ENCODE peak calls at places on chromosome 7, in seven cellular contexts. W is IMR-90, M is mammary epithelial cell, F is SK-N-SH, H is OCI-LY7, X is PC-3, E is fibroblast of lung. J is an unnamed sample.

GRCh38 chr7:80563561-80564327 is 51.9 kb upstream of the GNAT3 start:
- DNase-seq in W (no peak), M (peak), F (no peak), H (no peak), X (peak), E (no peak), J (no peak)

GRCh38 chr7:30844916-30845315 is 66.7 kb upstream of the AQP1 start:
- DNase-seq in W (no peak), M (no peak), F (no peak), H (no peak), X (no peak), E (no peak), J (no peak)

GRCh38 chr7:38318803-38319416 is 45.5 kb upstream of the TARP start:
- DNase-seq in W (peak), M (peak), F (peak), H (peak), X (peak), E (peak), J (peak)

GRCh38 chr7:12256025-12256570 is 45.0 kb downstream of the TMEM106B start:
- DNase-seq in W (peak), M (peak), F (no peak), H (no peak), X (peak), E (peak), J (peak)

GRCh38 chr7:46253500-46253899 is 332.4 kb upstream of the IGFBP3 start:
- DNase-seq in W (no peak), M (peak), F (no peak), H (no peak), X (peak), E (peak), J (no peak)

GRCh38 chr7:132430466-132430862 is 145.8 kb downstream of the PLXNA4 start:
- DNase-seq in W (no peak), M (no peak), F (no peak), H (no peak), X (no peak), E (peak), J (no peak)

GRCh38 chr7:41391818-41392217 is 311.1 kb downstream of the INHBA start:
- DNase-seq in W (no peak), M (no peak), F (no peak), H (no peak), X (no peak), E (no peak), J (no peak)

GRCh38 chr7:127252736-127253288 is at the start of gene GRM8:
- DNase-seq in W (peak), M (peak), F (peak), H (no peak), X (peak), E (peak), J (peak)

GRCh38 chr7:101952355-101953247 is 135.2 kb downstream of the CUX1 start:
- DNase-seq in W (peak), M (peak), F (no peak), H (no peak), X (peak), E (peak), J (peak)

GRCh38 chr7:29208410-29209250 is 14.1 kb downstream of the CHN2 start:
- DNase-seq in W (no peak), M (no peak), F (no peak), H (no peak), X (no peak), E (no peak), J (no peak)

GRCh38 chr7:29209745-29210144 is 15.2 kb downstream of the CHN2 start:
- DNase-seq in W (no peak), M (no peak), F (no peak), H (no peak), X (no peak), E (no peak), J (no peak)

GRCh38 chr7:29204491-29205281 is 10.1 kb downstream of the CHN2 start:
- DNase-seq in W (no peak), M (no peak), F (no peak), H (no peak), X (no peak), E (no peak), J (no peak)

GRCh38 chr7:29207023-29207422 is 12.4 kb downstream of the CHN2 start:
- DNase-seq in W (no peak), M (no peak), F (no peak), H (no peak), X (peak), E (no peak), J (no peak)

DNA sequence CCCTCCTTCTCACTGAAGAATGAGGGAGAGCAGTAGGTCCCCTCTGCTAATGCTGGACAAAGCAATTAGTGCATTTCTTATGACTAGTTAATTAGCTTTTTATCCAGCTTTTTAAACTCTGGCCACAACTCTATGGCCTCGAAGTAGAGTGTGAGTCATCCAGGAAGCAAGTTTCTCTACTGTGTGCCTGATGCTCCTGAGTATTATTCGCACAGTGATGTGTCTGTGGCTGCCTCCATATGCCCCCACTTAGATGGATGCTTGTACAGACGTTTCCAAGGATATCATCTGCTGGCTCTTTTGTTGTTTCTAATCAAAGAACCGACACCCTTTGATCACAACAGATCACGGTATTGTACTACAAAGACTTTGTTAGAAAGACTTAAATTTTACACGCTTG is 12.9 kb downstream of the CHN2 start:
- DNase-seq in W (no peak), M (no peak), F (no peak), H (no peak), X (peak), E (peak), J (peak)
- H3K4me2 ChIP-seq in W (no peak), M (no peak), F (no peak), H (no peak), X (peak), E (no peak), J (no peak)

DNA sequence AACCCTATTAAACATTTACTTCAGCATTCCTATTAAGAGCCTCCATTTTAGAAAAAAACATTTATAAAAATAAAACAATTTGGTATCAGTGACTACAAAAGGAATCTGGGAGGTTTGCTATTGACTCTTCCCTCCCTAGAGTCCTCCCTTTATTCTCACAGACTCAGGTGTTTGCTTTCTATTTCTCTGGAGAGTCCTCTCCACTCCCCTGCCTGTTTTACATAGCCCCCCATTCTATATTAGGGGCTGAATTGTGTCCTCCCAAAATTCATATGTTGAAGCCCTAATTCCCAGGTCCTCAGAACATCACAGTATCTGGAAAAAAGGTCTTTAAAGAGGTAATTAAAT is 69.8 kb downstream of the COA1 start:
- DNase-seq in W (no peak), M (no peak), F (no peak), H (no peak), X (no peak), E (no peak), J (no peak)
- H3K27ac ChIP-seq in W (no peak), M (peak), F (peak), H (no peak), X (peak), E (peak), J (peak)

DNA sequence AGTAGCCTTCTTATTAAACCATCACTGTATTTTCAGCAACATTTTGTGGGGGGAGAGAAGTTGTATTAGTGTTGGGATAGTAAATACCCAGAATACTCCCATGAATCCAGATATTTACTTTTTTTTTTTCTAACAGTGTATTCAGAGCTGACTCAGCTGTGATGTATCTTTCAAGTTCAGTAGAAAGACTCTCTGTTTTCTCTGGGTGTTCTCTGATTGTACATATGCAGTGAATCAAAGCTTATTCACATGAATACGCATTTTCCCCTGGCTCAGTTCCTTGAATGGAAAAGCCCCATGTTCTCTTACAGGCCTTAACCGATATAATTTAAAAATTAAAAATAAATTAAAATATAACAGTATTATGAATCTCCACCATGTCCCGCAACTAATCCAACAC is 1.3 kb downstream of the TFPI2 start:
- DNase-seq in W (peak), M (peak), F (no peak), H (no peak), X (peak), E (peak), J (peak)
- H3K4me2 ChIP-seq in W (peak), M (peak), F (peak), H (no peak), X (peak), E (no peak), J (peak)

GRCh38 chr7:108280136-108280535 is 150.0 kb upstream of the LAMB4 start:
- DNase-seq in W (no peak), M (no peak), F (no peak), H (no peak), X (no peak), E (no peak), J (no peak)

GRCh38 chr7:108285018-108285368 is 154.8 kb upstream of the LAMB4 start:
- DNase-seq in W (no peak), M (peak), F (no peak), H (no peak), X (no peak), E (no peak), J (no peak)

GRCh38 chr7:108283252-108283651 is 153.1 kb upstream of the LAMB4 start:
- DNase-seq in W (no peak), M (no peak), F (no peak), H (no peak), X (no peak), E (no peak), J (no peak)

GRCh38 chr7:108284349-108285017 is 154.3 kb upstream of the LAMB4 start:
- DNase-seq in W (no peak), M (no peak), F (no peak), H (no peak), X (no peak), E (no peak), J (no peak)

GRCh38 chr7:108282427-108282996 is 152.4 kb upstream of the LAMB4 start:
- DNase-seq in W (no peak), M (no peak), F (no peak), H (no peak), X (no peak), E (peak), J (no peak)
- H3K27ac ChIP-seq in W (no peak), M (no peak), F (peak), H (no peak), X (no peak), E (no peak), J (no peak)

GRCh38 chr7:129053938-129054437 is 923 bp downstream of the TNPO3 start:
- DNase-seq in W (peak), M (no peak), F (no peak), H (no peak), X (no peak), E (peak), J (peak)

GRCh38 chr7:129054438-129055293 is at the start of gene TNPO3:
- DNase-seq in W (peak), M (peak), F (peak), H (peak), X (peak), E (peak), J (peak)

GRCh38 chr7:129055294-129055816 is 444 bp upstream of the TNPO3 start:
- DNase-seq in W (no peak), M (no peak), F (no peak), H (no peak), X (no peak), E (no peak), J (no peak)

GRCh38 chr7:129052441-129052840 is 2.5 kb downstream of the TNPO3 start:
- DNase-seq in W (no peak), M (no peak), F (no peak), H (no peak), X (no peak), E (no peak), J (no peak)

GRCh38 chr7:129055861-129056464 is 1.1 kb upstream of the TNPO3 start:
- DNase-seq in W (no peak), M (no peak), F (no peak), H (no peak), X (no peak), E (no peak), J (no peak)
- H3K4me2 ChIP-seq in W (no peak), M (peak), F (peak), H (peak), X (peak), E (peak), J (peak)

DNA sequence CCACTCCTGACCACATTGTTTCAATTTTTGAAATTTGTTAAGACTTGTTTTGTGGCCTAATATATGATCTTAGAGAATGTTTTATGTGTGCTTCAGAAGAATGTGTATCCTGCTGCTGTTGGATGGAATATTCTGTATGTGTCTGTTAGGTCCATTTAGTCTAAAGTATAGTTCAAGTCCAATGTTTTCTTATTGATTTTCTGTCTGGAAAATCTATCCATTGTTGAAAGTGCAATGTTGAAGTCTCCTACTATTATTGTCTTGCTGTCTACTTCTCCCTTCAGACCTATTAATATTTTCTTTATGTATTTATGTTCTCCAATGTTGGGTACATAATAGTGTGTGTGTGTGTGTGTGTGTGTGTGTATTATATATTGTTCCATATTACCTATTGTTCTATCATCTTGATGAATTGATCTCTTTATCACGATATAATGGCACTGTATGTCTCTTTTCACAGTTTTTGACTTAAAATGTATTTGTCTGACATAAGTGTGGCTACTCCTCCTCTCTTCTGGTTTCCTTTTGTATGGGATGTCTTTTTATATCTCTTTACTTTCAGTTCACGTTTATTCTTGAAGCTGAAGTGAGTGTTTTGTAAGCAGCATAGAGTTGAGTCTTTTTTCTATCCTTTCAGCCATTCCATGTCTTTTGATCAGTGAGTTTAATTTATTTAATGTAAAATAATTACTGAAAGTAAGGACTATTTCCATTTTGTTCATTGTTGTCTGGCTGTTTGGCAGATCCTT is 61.3 kb downstream of the AKR1D1 start:
- DNase-seq in W (no peak), M (peak), F (no peak), H (no peak), X (no peak), E (no peak), J (no peak)
- H3K27ac ChIP-seq in W (no peak), M (no peak), F (no peak), H (no peak), X (no peak), E (no peak), J (no peak)

DNA sequence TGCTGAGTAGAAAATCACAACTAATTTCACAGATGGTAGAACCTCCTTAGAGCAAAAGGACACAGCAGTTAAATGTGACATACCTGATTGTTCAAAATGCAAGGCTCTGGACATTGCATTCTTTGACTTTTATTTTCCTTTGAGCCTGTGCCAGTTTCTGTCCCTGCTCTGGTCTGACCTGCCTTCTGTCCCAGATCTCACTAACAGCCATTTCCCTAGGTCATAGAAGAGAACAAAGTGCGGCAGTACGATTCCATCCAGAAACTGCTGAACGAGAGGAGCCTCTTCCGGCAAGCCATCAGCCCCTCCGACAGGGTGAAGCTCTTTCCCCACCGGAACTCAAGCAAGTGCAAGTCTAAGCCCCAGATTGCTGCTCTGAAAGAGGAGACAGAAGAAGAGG is 186.9 kb downstream of the CFTR start:
- DNase-seq in W (no peak), M (no peak), F (no peak), H (no peak), X (no peak), E (no peak), J (no peak)
- H3K4me2 ChIP-seq in W (no peak), M (no peak), F (no peak), H (no peak), X (no peak), E (no peak), J (no peak)

GRCh38 chr7:28530175-28531142 is 118.1 kb downstream of the CREB5 start:
- DNase-seq in W (peak), M (no peak), F (no peak), H (no peak), X (peak), E (peak), J (no peak)

GRCh38 chr7:28533267-28533666 is 120.9 kb downstream of the CREB5 start:
- DNase-seq in W (no peak), M (no peak), F (no peak), H (no peak), X (no peak), E (no peak), J (no peak)

GRCh38 chr7:28533731-28534531 is 121.6 kb downstream of the CREB5 start:
- DNase-seq in W (peak), M (peak), F (no peak), H (no peak), X (peak), E (peak), J (peak)

GRCh38 chr7:28528899-28529298 is 116.6 kb downstream of the CREB5 start:
- DNase-seq in W (peak), M (no peak), F (no peak), H (no peak), X (no peak), E (peak), J (peak)

DNA sequence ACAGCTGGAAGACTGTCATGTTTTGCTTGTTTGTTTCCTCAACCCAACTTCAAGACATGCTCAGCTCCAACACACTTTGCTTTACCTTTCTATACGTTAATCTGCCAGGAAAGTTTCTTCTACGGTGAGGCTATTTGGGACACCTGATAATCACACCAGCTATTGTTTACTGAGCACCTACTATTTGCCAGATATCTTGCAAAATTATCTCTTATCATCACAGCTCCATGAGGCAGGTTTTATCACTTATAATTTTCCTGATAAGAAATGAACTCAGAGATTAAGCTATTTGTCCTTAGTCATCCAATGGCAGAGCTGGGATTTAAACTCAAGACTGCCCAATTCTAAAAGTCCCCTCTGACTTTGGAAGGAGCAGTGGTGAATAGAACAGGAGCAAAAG is 117.4 kb downstream of the CREB5 start:
- DNase-seq in W (no peak), M (no peak), F (no peak), H (no peak), X (no peak), E (no peak), J (no peak)
- H3K27ac ChIP-seq in W (no peak), M (no peak), F (no peak), H (no peak), X (no peak), E (no peak), J (peak)

DNA sequence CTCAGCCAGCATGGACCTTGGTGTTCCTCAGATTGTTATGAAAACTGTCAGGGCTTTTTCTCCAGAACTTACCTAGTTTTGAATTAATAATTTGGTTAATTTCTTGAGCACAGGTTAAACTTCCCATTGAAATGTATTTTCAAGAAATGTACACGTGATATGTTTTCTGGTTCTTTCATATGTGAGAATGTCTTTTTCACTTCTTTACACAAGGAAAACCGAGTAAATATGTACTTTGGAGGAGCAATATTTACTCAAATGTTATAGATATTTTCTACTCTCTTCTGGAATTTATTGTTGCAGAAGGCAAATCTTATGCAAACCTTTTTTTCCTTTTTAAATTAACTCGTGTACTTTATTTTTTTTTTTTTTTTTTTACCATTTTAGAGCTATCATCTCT is 134.3 kb downstream of the AHR start:
- DNase-seq in W (no peak), M (no peak), F (no peak), H (no peak), X (peak), E (no peak), J (no peak)
- H3K4me2 ChIP-seq in W (no peak), M (no peak), F (no peak), H (no peak), X (peak), E (no peak), J (no peak)